ENCODE peak calls at places on chromosomes 1 and 21, in four cellular contexts. Z, S, X and M are unnamed samples.

GRCh38 chr1:246753670-246754535 is 29.7 kb downstream of the SCCPDH start:
- DNase-seq in Z (peak), S (peak), X (peak), M (peak)

GRCh38 chr21:38756746-38757145 is 49.0 kb upstream of the ETS2 start:
- DNase-seq in Z (no peak), S (no peak), X (no peak), M (peak)

GRCh38 chr1:113924473-113924872 is 4.7 kb upstream of the HIPK1 start:
- DNase-seq in Z (no peak), S (no peak), X (no peak), M (no peak)

GRCh38 chr1:116372186-116372585 is 858 bp upstream of the ATP1A1 start:
- DNase-seq in Z (no peak), S (no peak), X (no peak), M (no peak)

GRCh38 chr21:43337901-43338655 is 88.9 kb downstream of the SIK1 start:
- DNase-seq in Z (no peak), S (no peak), X (peak), M (no peak)

GRCh38 chr21:42056996-42057689 is 14.0 kb upstream of the UMODL1 start:
- DNase-seq in Z (no peak), S (peak), X (peak), M (no peak)

GRCh38 chr1:200245492-200245891 is 164.3 kb downstream of the ZNF281 start:
- DNase-seq in Z (no peak), S (peak), X (peak), M (peak)

GRCh38 chr1:180600301-180600700 is 31.5 kb upstream of the XPR1 start:
- DNase-seq in Z (no peak), S (no peak), X (no peak), M (no peak)

GRCh38 chr21:31777857-31778256 is 45.9 kb upstream of the SCAF4 start:
- DNase-seq in Z (no peak), S (no peak), X (no peak), M (no peak)

GRCh38 chr1:241844593-241844992 is 3.4 kb upstream of the EXO1 start:
- DNase-seq in Z (no peak), S (no peak), X (no peak), M (no peak)

GRCh38 chr1:7535934-7536878 is 234.9 kb upstream of the VAMP3 start:
- DNase-seq in Z (no peak), S (no peak), X (no peak), M (no peak)

GRCh38 chr21:16742116-16742515 is 770.7 kb upstream of the CXADR start:
- DNase-seq in Z (no peak), S (no peak), X (no peak), M (no peak)

GRCh38 chr1:109441105-109441504 is 14.9 kb upstream of the PSMA5 start:
- DNase-seq in Z (no peak), S (no peak), X (no peak), M (no peak)

GRCh38 chr21:45211661-45212060 is 76.0 kb downstream of the POFUT2 start:
- DNase-seq in Z (no peak), S (no peak), X (no peak), M (no peak)

GRCh38 chr1:188089461-188089860 is 1260.7 kb downstream of the PLA2G4A start:
- DNase-seq in Z (no peak), S (no peak), X (peak), M (no peak)